ENCODE peak calls at places on chromosomes 6 and 20, in four cellular contexts. P is progenitor cell of endocrine pancreas, X is T-helper 2 cell, E is colonic mucosa. C is an unnamed sample.

GRCh38 chr20:10720550-10720949 is 46.8 kb upstream of the JAG1 start:
- DNase-seq in P (no peak), X (no peak), E (no peak), C (no peak)

GRCh38 chr6:118748311-118749062 is 97.1 kb upstream of the CEP85L start:
- DNase-seq in P (no peak), X (no peak), E (no peak), C (peak; percentile 70)

GRCh38 chr6:146598785-146599405 is at the start of gene ADGB:
- DNase-seq in P (peak; percentile 61), X (no peak), E (peak; percentile 83), C (peak; percentile 58)

GRCh38 chr6:150599199-150600002 is at the start of gene PLEKHG1:
- DNase-seq in P (peak; percentile 57), X (peak; percentile 15), E (peak; percentile 82), C (peak; percentile 82)

GRCh38 chr6:154878866-154879491 is 116.1 kb upstream of the TIAM2 start:
- DNase-seq in P (no peak), X (no peak), E (no peak), C (no peak)

GRCh38 chr6:47426524-47427302 is 50.9 kb upstream of the CD2AP start:
- DNase-seq in P (no peak), X (no peak), E (no peak), C (no peak)

GRCh38 chr6:116528800-116529199 is 16.7 kb downstream of the TRAPPC3L start:
- DNase-seq in P (no peak), X (no peak), E (no peak), C (no peak)

GRCh38 chr20:8860011-8860495 is 208.8 kb upstream of the PLCB4 start:
- DNase-seq in P (no peak), X (no peak), E (no peak), C (no peak)

GRCh38 chr6:122696079-122696478 is 83.4 kb upstream of the FABP7 start:
- DNase-seq in P (no peak), X (no peak), E (no peak), C (no peak)

GRCh38 chr6:27224729-27225128 is 22.8 kb upstream of the PRSS16 start:
- DNase-seq in P (no peak), X (no peak), E (no peak), C (no peak)

GRCh38 chr6:37324131-37325033 is 29.4 kb upstream of the RNF8 start:
- DNase-seq in P (no peak), X (no peak), E (no peak), C (no peak)

GRCh38 chr6:53899512-53899911 is 104.7 kb downstream of the LRRC1 start:
- DNase-seq in P (no peak), X (no peak), E (no peak), C (no peak)

GRCh38 chr6:104940238-104940880 is 16.5 kb upstream of the LIN28B start:
- DNase-seq in P (peak; percentile 71), X (no peak), E (no peak), C (no peak)

GRCh38 chr6:14665827-14666724 is 548.5 kb downstream of the CD83 start:
- DNase-seq in P (no peak), X (no peak), E (no peak), C (no peak)

GRCh38 chr20:41293269-41294037 is 24.1 kb downstream of the ZHX3 start:
- DNase-seq in P (no peak), X (no peak), E (no peak), C (no peak)

GRCh38 chr6:45845546-45845945 is 170.1 kb downstream of the CLIC5 start:
- DNase-seq in P (no peak), X (no peak), E (no peak), C (no peak)

GRCh38 chr6:100281471-100281878 is 183.2 kb downstream of the SIM1 start:
- DNase-seq in P (peak; percentile 21), X (no peak), E (no peak), C (no peak)

GRCh38 chr6:100464910-100465700 is at the start of gene SIM1:
- DNase-seq in P (peak; percentile 61), X (no peak), E (peak; percentile 58), C (no peak)

GRCh38 chr6:145315982-145316600 is 419.2 kb downstream of the EPM2A start:
- DNase-seq in P (no peak), X (no peak), E (no peak), C (no peak)

GRCh38 chr6:111921108-111921507 is 47.9 kb upstream of the FYN start:
- DNase-seq in P (no peak), X (no peak), E (no peak), C (no peak)

GRCh38 chr20:62052842-62053464 is 12.7 kb downstream of the TAF4 start:
- DNase-seq in P (no peak), X (no peak), E (no peak), C (no peak)

GRCh38 chr6:31580807-31581437 is 1.3 kb downstream of the LTB start:
- DNase-seq in P (peak; percentile 89), X (peak; percentile 84), E (peak; percentile 88), C (peak; percentile 87)

GRCh38 chr6:33677689-33678088 is 33.8 kb downstream of the UQCC2 start:
- DNase-seq in P (no peak), X (no peak), E (no peak), C (no peak)

GRCh38 chr6:115643762-115644161 is 416.9 kb downstream of the FRK start:
- DNase-seq in P (no peak), X (no peak), E (no peak), C (no peak)

GRCh38 chr6:99894815-99895214 is 99.2 kb downstream of the MCHR2 start:
- DNase-seq in P (no peak), X (no peak), E (no peak), C (no peak)

GRCh38 chr6:116282698-116283097 is 3.0 kb upstream of the TSPYL1 start:
- DNase-seq in P (no peak), X (no peak), E (no peak), C (no peak)

GRCh38 chr6:115783402-115784061 is 277.2 kb downstream of the FRK start:
- DNase-seq in P (no peak), X (no peak), E (no peak), C (peak; percentile 80)

GRCh38 chr20:1876217-1876921 is 18.8 kb upstream of the SIRPA start:
- DNase-seq in P (no peak), X (no peak), E (no peak), C (no peak)

GRCh38 chr20:18276821-18277220 is 11.5 kb upstream of the ZNF133 start:
- DNase-seq in P (peak; percentile 72), X (peak; percentile 26), E (peak; percentile 80), C (peak; percentile 65)

GRCh38 chr6:139361211-139361610 is 13.2 kb downstream of the CITED2 start:
- DNase-seq in P (no peak), X (no peak), E (no peak), C (no peak)

GRCh38 chr20:18588554-18589043 is 745 bp downstream of the DTD1 start:
- DNase-seq in P (no peak), X (no peak), E (no peak), C (no peak)

GRCh38 chr20:32132911-32133549 is 23.5 kb downstream of the TM9SF4 start:
- DNase-seq in P (no peak), X (no peak), E (no peak), C (no peak)

GRCh38 chr20:49534314-49534713 is 33.6 kb downstream of the PTGIS start:
- DNase-seq in P (peak; percentile 52), X (peak; percentile 31), E (peak; percentile 56), C (no peak)

GRCh38 chr6:170268216-170269129 is 22.4 kb downstream of the DLL1 start:
- DNase-seq in P (peak; percentile 37), X (no peak), E (no peak), C (no peak)

GRCh38 chr6:146912730-146913680 is 291.2 kb upstream of the STXBP5 start:
- DNase-seq in P (no peak), X (no peak), E (no peak), C (no peak)